ENCODE peak calls at places on chromosomes 6 and 20, in five cellular contexts. A, K, L, V and J are unnamed samples.

GRCh38 chr6:107539849-107540464 is 50.0 kb downstream of the SOBP start:
- DNase-seq in K (no peak), L (no peak), V (no peak), A (no peak), J (no peak)

GRCh38 chr6:31744422-31744821 is 4.6 kb downstream of the MSH5 start:
- DNase-seq in L (no peak), V (no peak), K (no peak), A (no peak), J (no peak)

GRCh38 chr20:258963-259362 is 1.4 kb downstream of the DEFB132 start:
- DNase-seq in V (no peak), K (peak), A (peak), L (no peak), J (no peak)

GRCh38 chr20:53937330-53937729 is 133.1 kb downstream of the BCAS1 start:
- DNase-seq in L (no peak), K (no peak), A (no peak), V (no peak), J (no peak)

GRCh38 chr6:79841577-79842381 is 105.6 kb downstream of the ELOVL4 start:
- DNase-seq in K (no peak), A (no peak), L (no peak), V (no peak), J (no peak)

GRCh38 chr6:134826889-134827737 is 122.8 kb downstream of the ALDH8A1 start:
- DNase-seq in K (no peak), V (no peak), L (no peak), A (peak), J (no peak)

GRCh38 chr20:23129256-23129655 is 43.1 kb upstream of the CD93 start:
- DNase-seq in V (no peak), A (no peak), L (no peak), K (no peak), J (peak)

GRCh38 chr6:147506704-147507114 is 1.8 kb upstream of the SAMD5 start:
- DNase-seq in K (peak), A (peak), L (peak), V (no peak), J (peak)